ENCODE peak calls at places on chromosome 1, in five cellular contexts. Z, Q, N, C and E are unnamed samples.

GRCh38 chr1:179129702-179130473 is 48.0 kb downstream of the TOR3A start:
- DNase-seq in Q (no peak), N (no peak), Z (peak; percentile 75), C (no peak), E (peak; percentile 46)

GRCh38 chr1:179251675-179252074 is 22.2 kb upstream of the ABL2 start:
- DNase-seq in Q (no peak), Z (no peak), N (no peak), C (no peak), E (no peak)

GRCh38 chr1:221611930-221612777 is 129.7 kb downstream of the DUSP10 start:
- DNase-seq in C (no peak), Q (no peak), N (peak; percentile 21), Z (no peak), E (no peak)

GRCh38 chr1:174736831-174737230 is 262.9 kb upstream of the CACYBP start:
- DNase-seq in Q (no peak), Z (no peak), C (no peak), N (no peak), E (no peak)

GRCh38 chr1:220368352-220369265 is 96.4 kb upstream of the RAB3GAP2 start:
- DNase-seq in Q (no peak), N (no peak), C (no peak), Z (no peak), E (no peak)

GRCh38 chr1:36085126-36085525 is 1.2 kb downstream of the TEKT2 start:
- DNase-seq in Z (peak; percentile 51), Q (no peak), C (no peak), N (no peak), E (no peak)

GRCh38 chr1:200279810-200280411 is 129.9 kb downstream of the ZNF281 start:
- DNase-seq in N (peak; percentile 37), Q (peak; percentile 62), C (no peak), Z (no peak), E (no peak)

GRCh38 chr1:89198500-89199072 is at the start of gene GBP4:
- DNase-seq in N (peak; percentile 44), C (no peak), Z (peak; percentile 78), Q (no peak), E (peak; percentile 16)

GRCh38 chr1:44316231-44316759 is 38.8 kb downstream of the ERI3 start:
- DNase-seq in C (no peak), Q (no peak), N (no peak), Z (no peak), E (no peak)

GRCh38 chr1:223667484-223668182 is 2.1 kb upstream of the CAPN8 start:
- DNase-seq in C (no peak), Z (no peak), N (no peak), Q (no peak), E (no peak)